ENCODE peak calls at places on chromosomes 4 and X, in five cellular contexts. F is left colon, D is AG09319, J is germinal center, Y is Calu3. R is an unnamed sample.

GRCh38 chr4:7939377-7940108 is at the start of gene AFAP1:
- DNase-seq in J (peak; percentile 95), D (peak; percentile 60), F (peak; percentile 83), Y (peak; percentile 88), R (no peak)

GRCh38 chr4:183504930-183505555 is at the start of gene ING2:
- DNase-seq in Y (no peak), D (peak; percentile 29), J (peak; percentile 85), F (peak; percentile 32), R (peak; percentile 83)

GRCh38 chr4:27442146-27442545 is 581.5 kb downstream of the STIM2 start:
- DNase-seq in Y (no peak), F (no peak), D (no peak), J (no peak), R (no peak)

GRCh38 chr4:75895744-75896314 is 6.4 kb downstream of the PPEF2 start:
- DNase-seq in Y (peak; percentile 12), J (peak; percentile 37), F (no peak), D (no peak), R (peak; percentile 72)

GRCh38 chrX:123436512-123436911 is 252.4 kb downstream of the GRIA3 start:
- DNase-seq in D (no peak), J (no peak), F (no peak), Y (no peak), R (no peak)

GRCh38 chrX:103423955-103424640 is 47.8 kb downstream of the BEX3 start:
- DNase-seq in Y (no peak), D (no peak), J (no peak), F (no peak), R (no peak)

GRCh38 chr4:93092765-93093164 is 735.8 kb upstream of the ATOH1 start:
- DNase-seq in Y (no peak), D (no peak), F (no peak), J (no peak), R (no peak)

GRCh38 chrX:41293269-41293668 is 40.7 kb upstream of the DDX3X start:
- DNase-seq in Y (no peak), D (no peak), J (no peak), F (no peak), R (peak; percentile 70)

GRCh38 chrX:117543885-117544284 is 572.7 kb downstream of the KLHL13 start:
- DNase-seq in F (no peak), Y (no peak), J (no peak), D (no peak), R (no peak)

GRCh38 chrX:33307954-33308353 is 96.6 kb upstream of the DMD start:
- DNase-seq in F (no peak), J (no peak), D (no peak), Y (no peak), R (no peak)

GRCh38 chr4:80261989-80262600 is 4.4 kb upstream of the FGF5 start:
- DNase-seq in J (no peak), D (no peak), F (no peak), Y (no peak), R (no peak)

GRCh38 chrX:56233682-56234081 is 1.5 kb downstream of the KLF8 start:
- DNase-seq in Y (no peak), J (no peak), D (peak; percentile 4), F (peak; percentile 59), R (no peak)

GRCh38 chr4:131370846-131371245 is 1778.2 kb upstream of the PCDH10 start:
- DNase-seq in J (no peak), D (no peak), F (no peak), Y (peak; percentile 15), R (no peak)

GRCh38 chr4:138910201-138910913 is 105.2 kb upstream of the NOCT start:
- DNase-seq in J (no peak), Y (peak; percentile 2), F (no peak), D (no peak), R (no peak)

GRCh38 chr4:151569650-151570049 is 160.7 kb downstream of the FHIP1A start:
- DNase-seq in J (no peak), F (no peak), D (no peak), Y (no peak), R (no peak)

GRCh38 chr4:113502476-113502875 is 259.1 kb downstream of the CAMK2D start:
- DNase-seq in F (no peak), J (no peak), D (no peak), Y (no peak), R (no peak)

GRCh38 chrX:111116666-111117065 is 20.7 kb downstream of the PAK3 start:
- DNase-seq in J (no peak), D (no peak), F (no peak), Y (no peak), R (no peak)

GRCh38 chrX:118480172-118480571 is 15.4 kb upstream of the DOCK11 start:
- DNase-seq in D (peak; percentile 71), Y (no peak), J (no peak), F (no peak), R (no peak)

GRCh38 chrX:75226280-75226679 is 47.6 kb upstream of the UPRT start:
- DNase-seq in F (no peak), J (no peak), Y (no peak), D (no peak), R (no peak)

GRCh38 chr4:165922747-165923146 is 49.7 kb downstream of the TLL1 start:
- DNase-seq in F (no peak), Y (no peak), J (no peak), D (no peak), R (no peak)

GRCh38 chr4:572594-572993 is 3.5 kb downstream of the TMEM271 start:
- DNase-seq in F (no peak), J (no peak), Y (no peak), D (no peak), R (no peak)

GRCh38 chr4:39047691-39048090 is 14.3 kb upstream of the KLHL5 start:
- DNase-seq in D (no peak), Y (no peak), J (no peak), F (no peak), R (peak; percentile 31)

GRCh38 chr4:54228563-54229501 is at the start of gene PDGFRA:
- DNase-seq in F (peak; percentile 52), Y (no peak), D (peak; percentile 97), J (no peak), R (no peak)

GRCh38 chr4:139740121-139740520 is 74.5 kb downstream of the MGST2 start:
- DNase-seq in Y (no peak), D (no peak), J (no peak), F (no peak), R (no peak)

GRCh38 chr4:78222575-78223186 is 165.6 kb downstream of the FRAS1 start:
- DNase-seq in J (no peak), F (no peak), Y (no peak), D (no peak), R (no peak)

GRCh38 chr4:25792200-25792791 is 70.5 kb downstream of the SEL1L3 start:
- DNase-seq in J (no peak), D (no peak), F (peak; percentile 38), Y (peak; percentile 71), R (peak; percentile 81)

GRCh38 chr4:87103691-87104187 is 116.7 kb downstream of the KLHL8 start:
- DNase-seq in J (no peak), F (no peak), Y (peak; percentile 13), D (peak; percentile 41), R (no peak)

GRCh38 chr4:139595989-139596679 is 40.1 kb upstream of the SETD7 start:
- DNase-seq in J (no peak), F (no peak), D (no peak), Y (no peak), R (no peak)

GRCh38 chrX:42079968-42080367 is 156.6 kb upstream of the CASK start:
- DNase-seq in Y (no peak), F (no peak), J (no peak), D (no peak), R (no peak)

GRCh38 chrX:13167444-13168207 is 123.2 kb upstream of the FAM9C start:
- DNase-seq in Y (no peak), D (no peak), J (no peak), F (no peak), R (no peak)

GRCh38 chr4:124061413-124061812 is 651.1 kb downstream of the ANKRD50 start:
- DNase-seq in J (no peak), D (peak; percentile 57), F (no peak), Y (no peak), R (no peak)

GRCh38 chr4:126267689-126268088 is 952.9 kb downstream of the FAT4 start:
- DNase-seq in F (no peak), J (no peak), Y (no peak), D (peak; percentile 15), R (no peak)

GRCh38 chrX:22365460-22365859 is 92.7 kb downstream of the CBLL2 start:
- DNase-seq in D (peak; percentile 2), J (no peak), F (no peak), Y (no peak), R (no peak)

GRCh38 chr4:54322817-54323417 is 93.8 kb downstream of the PDGFRA start:
- DNase-seq in Y (peak; percentile 67), F (peak; percentile 30), J (peak; percentile 55), D (peak; percentile 12), R (peak; percentile 87)

GRCh38 chrX:113929004-113929403 is 654.9 kb upstream of the HTR2C start:
- DNase-seq in Y (peak; percentile 35), D (peak; percentile 3), F (no peak), J (no peak), R (peak; percentile 74)

GRCh38 chrX:43564953-43565352 is 91.1 kb upstream of the MAOA start:
- DNase-seq in Y (no peak), F (no peak), J (no peak), D (no peak), R (no peak)

GRCh38 chrX:133640161-133641015 is 225.1 kb upstream of the GPC4 start:
- DNase-seq in J (no peak), D (no peak), Y (peak; percentile 6), F (no peak), R (no peak)

GRCh38 chrX:67917412-67918010 is 373.7 kb downstream of the AR start:
- DNase-seq in F (no peak), J (no peak), D (no peak), Y (no peak), R (no peak)

GRCh38 chr4:185227131-185227551 is 17.7 kb downstream of the SNX25 start:
- DNase-seq in D (no peak), Y (no peak), J (no peak), F (no peak), R (peak; percentile 54)

GRCh38 chr4:150133605-150134004 is 55.4 kb downstream of the DCLK2 start:
- DNase-seq in J (no peak), Y (no peak), F (no peak), D (no peak), R (no peak)